ENCODE peak calls at places on chromosome X, in ten cellular contexts. One of them, this sample, is unnamed.

GRCh38 chrX:17414839-17415238 is 39.8 kb downstream of the NHS start:
- DNase-seq in aorta: peak
- DNase-seq in GDM1: no peak
- DNase-seq in retina: no peak
- DNase-seq in fibroblast of the aortic adventitia: no peak
- DNase-seq in GM03348: no peak
- DNase-seq in EL: no peak
- DNase-seq in RWPE1: no peak
- DNase-seq in activated naive CD8-positive, alpha-beta T cell treated with anti-CD3 and anti-CD28 coated beads, Interleukin-2, amount 50 U/mL, for 16 hours: no peak
- DNase-seq in mammary epithelial cell: no peak
- DNase-seq in this sample: no peak

GRCh38 chrX:267771-268261 is 13.4 kb upstream of the PLCXD1 start:
- DNase-seq in aorta: peak
- DNase-seq in GDM1: no peak
- DNase-seq in retina: no peak
- DNase-seq in fibroblast of the aortic adventitia: no peak
- DNase-seq in GM03348: no peak
- DNase-seq in EL: no peak
- DNase-seq in RWPE1: no peak
- DNase-seq in activated naive CD8-positive, alpha-beta T cell treated with anti-CD3 and anti-CD28 coated beads, Interleukin-2, amount 50 U/mL, for 16 hours: no peak
- DNase-seq in mammary epithelial cell: no peak
- DNase-seq in this sample: peak

GRCh38 chrX:153714256-153714655 is 9.9 kb downstream of the BCAP31 start:
- DNase-seq in aorta: no peak
- DNase-seq in GDM1: no peak
- DNase-seq in retina: no peak
- DNase-seq in fibroblast of the aortic adventitia: no peak
- DNase-seq in GM03348: no peak
- DNase-seq in EL: no peak
- DNase-seq in RWPE1: no peak
- DNase-seq in activated naive CD8-positive, alpha-beta T cell treated with anti-CD3 and anti-CD28 coated beads, Interleukin-2, amount 50 U/mL, for 16 hours: no peak
- DNase-seq in mammary epithelial cell: no peak
- DNase-seq in this sample: no peak

GRCh38 chrX:3806630-3807029 is 93.2 kb upstream of the PRKX start:
- DNase-seq in aorta: no peak
- DNase-seq in GDM1: no peak
- DNase-seq in retina: no peak
- DNase-seq in fibroblast of the aortic adventitia: no peak
- DNase-seq in GM03348: no peak
- DNase-seq in EL: no peak
- DNase-seq in RWPE1: no peak
- DNase-seq in activated naive CD8-positive, alpha-beta T cell treated with anti-CD3 and anti-CD28 coated beads, Interleukin-2, amount 50 U/mL, for 16 hours: no peak
- DNase-seq in mammary epithelial cell: no peak
- DNase-seq in this sample: no peak

GRCh38 chrX:47245156-47245555 is 12.3 kb downstream of the USP11 start:
- DNase-seq in aorta: no peak
- DNase-seq in GDM1: no peak
- DNase-seq in retina: no peak
- DNase-seq in fibroblast of the aortic adventitia: no peak
- DNase-seq in GM03348: no peak
- DNase-seq in EL: no peak
- DNase-seq in RWPE1: no peak
- DNase-seq in activated naive CD8-positive, alpha-beta T cell treated with anti-CD3 and anti-CD28 coated beads, Interleukin-2, amount 50 U/mL, for 16 hours: no peak
- DNase-seq in mammary epithelial cell: no peak
- DNase-seq in this sample: no peak

GRCh38 chrX:123971963-123972362 is 10.5 kb downstream of the STAG2 start:
- DNase-seq in aorta: no peak
- DNase-seq in GDM1: no peak
- DNase-seq in retina: no peak
- DNase-seq in fibroblast of the aortic adventitia: peak
- DNase-seq in GM03348: no peak
- DNase-seq in EL: no peak
- DNase-seq in RWPE1: no peak
- DNase-seq in activated naive CD8-positive, alpha-beta T cell treated with anti-CD3 and anti-CD28 coated beads, Interleukin-2, amount 50 U/mL, for 16 hours: no peak
- DNase-seq in mammary epithelial cell: no peak
- DNase-seq in this sample: no peak

GRCh38 chrX:119880552-119881437 is 9.2 kb downstream of the NDUFA1 start:
- DNase-seq in aorta: no peak
- DNase-seq in GDM1: peak
- DNase-seq in retina: peak
- DNase-seq in fibroblast of the aortic adventitia: peak
- DNase-seq in GM03348: peak
- DNase-seq in EL: peak
- DNase-seq in RWPE1: peak
- DNase-seq in activated naive CD8-positive, alpha-beta T cell treated with anti-CD3 and anti-CD28 coated beads, Interleukin-2, amount 50 U/mL, for 16 hours: no peak
- DNase-seq in mammary epithelial cell: peak
- DNase-seq in this sample: no peak

GRCh38 chrX:95885074-95885473 is 799.6 kb upstream of the DIAPH2 start:
- DNase-seq in aorta: no peak
- DNase-seq in GDM1: no peak
- DNase-seq in retina: no peak
- DNase-seq in fibroblast of the aortic adventitia: peak
- DNase-seq in GM03348: no peak
- DNase-seq in EL: no peak
- DNase-seq in RWPE1: no peak
- DNase-seq in activated naive CD8-positive, alpha-beta T cell treated with anti-CD3 and anti-CD28 coated beads, Interleukin-2, amount 50 U/mL, for 16 hours: no peak
- DNase-seq in mammary epithelial cell: peak
- DNase-seq in this sample: peak

GRCh38 chrX:21802844-21803243 is 36.6 kb upstream of the MBTPS2 start:
- DNase-seq in aorta: no peak
- DNase-seq in GDM1: no peak
- DNase-seq in retina: no peak
- DNase-seq in fibroblast of the aortic adventitia: peak
- DNase-seq in GM03348: no peak
- DNase-seq in EL: no peak
- DNase-seq in RWPE1: no peak
- DNase-seq in activated naive CD8-positive, alpha-beta T cell treated with anti-CD3 and anti-CD28 coated beads, Interleukin-2, amount 50 U/mL, for 16 hours: no peak
- DNase-seq in mammary epithelial cell: no peak
- DNase-seq in this sample: no peak

GRCh38 chrX:150460063-150460462 is 96.9 kb downstream of the MAMLD1 start:
- DNase-seq in aorta: no peak
- DNase-seq in GDM1: no peak
- DNase-seq in retina: no peak
- DNase-seq in fibroblast of the aortic adventitia: no peak
- DNase-seq in GM03348: no peak
- DNase-seq in EL: no peak
- DNase-seq in RWPE1: no peak
- DNase-seq in activated naive CD8-positive, alpha-beta T cell treated with anti-CD3 and anti-CD28 coated beads, Interleukin-2, amount 50 U/mL, for 16 hours: no peak
- DNase-seq in mammary epithelial cell: no peak
- DNase-seq in this sample: no peak

GRCh38 chrX:31508338-31508737 is 436.5 kb upstream of the FTHL17 start:
- DNase-seq in aorta: no peak
- DNase-seq in GDM1: no peak
- DNase-seq in retina: peak
- DNase-seq in fibroblast of the aortic adventitia: peak
- DNase-seq in GM03348: peak
- DNase-seq in EL: peak
- DNase-seq in RWPE1: no peak
- DNase-seq in activated naive CD8-positive, alpha-beta T cell treated with anti-CD3 and anti-CD28 coated beads, Interleukin-2, amount 50 U/mL, for 16 hours: no peak
- DNase-seq in mammary epithelial cell: peak
- DNase-seq in this sample: peak